ENCODE peak calls at places on chromosomes 13 and 19, in seven cellular contexts. I, D, V, J, Y, W and O are unnamed samples. For H3K9me3, the result is how much of the 10 kb centered on the place peaks cover.

GRCh38 chr13:110542311-110542796 is 19.2 kb downstream of the RAB20 start:
- DNase-seq in I (no peak), D (no peak), V (no peak), J (no peak), Y (no peak), W (no peak), O (no peak)

GRCh38 chr19:44741841-44742352 is 6.6 kb upstream of the BCL3 start:
- DNase-seq in I (peak), D (peak), V (peak), J (peak), Y (peak), W (peak), O (peak)

GRCh38 chr13:98411617-98412310 is 165.1 kb downstream of the STK24 start:
- DNase-seq in I (no peak), D (no peak), V (no peak), J (no peak), Y (no peak), W (no peak), O (peak)

GRCh38 chr13:39603424-39603947 is 493 bp upstream of the LHFPL6 start:
- DNase-seq in I (no peak), D (no peak), V (peak), J (peak), Y (no peak), W (peak), O (no peak)

GRCh38 chr13:61086052-61086451 is 329.6 kb downstream of the PCDH20 start:
- DNase-seq in I (no peak), D (no peak), V (no peak), J (no peak), Y (no peak), W (no peak), O (no peak)

GRCh38 chr13:79056706-79057105 is 349.3 kb downstream of the RBM26 start:
- DNase-seq in I (no peak), D (no peak), V (peak), J (no peak), Y (no peak), W (no peak), O (no peak)

GRCh38 chr13:33634526-33635111 is 183.3 kb upstream of the RFC3 start:
- DNase-seq in I (no peak), D (no peak), V (no peak), J (no peak), Y (no peak), W (no peak), O (no peak)

GRCh38 chr19:6674868-6675305 is 4.9 kb upstream of the TNFSF14 start:
- DNase-seq in I (peak), D (no peak), V (peak), J (no peak), Y (no peak), W (peak), O (peak)

GRCh38 chr13:107937841-107938240 is 277.5 kb downstream of the LIG4 start:
- DNase-seq in I (no peak), D (no peak), V (peak), J (no peak), Y (no peak), W (no peak), O (no peak)

GRCh38 chr19:12331211-12331941 is 2.1 kb downstream of the ZNF563 start:
- DNase-seq in I (no peak), D (no peak), V (no peak), J (no peak), Y (no peak), W (no peak), O (no peak)

GRCh38 chr13:42735011-42735410 is 46.4 kb upstream of the FAM216B start:
- DNase-seq in I (no peak), D (no peak), V (no peak), J (no peak), Y (no peak), W (no peak), O (no peak)

GRCh38 chr19:18737337-18737953 is 53.7 kb downstream of the COMP start:
- DNase-seq in I (no peak), D (no peak), V (no peak), J (peak), Y (no peak), W (no peak), O (no peak)

GRCh38 chr13:95256086-95256485 is 45.2 kb downstream of the ABCC4 start:
- DNase-seq in I (no peak), D (peak), V (peak), J (no peak), Y (peak), W (peak), O (no peak)

GRCh38 chr13:94140027-94140426 is 339.5 kb downstream of the DCT start:
- DNase-seq in I (no peak), D (no peak), V (no peak), J (no peak), Y (no peak), W (no peak), O (no peak)

GRCh38 chr19:44585371-44586141 is 27.8 kb upstream of the IGSF23 start:
- DNase-seq in I (no peak), D (no peak), V (peak), J (no peak), Y (no peak), W (no peak), O (no peak)

GRCh38 chr13:94968040-94968756 is 255.9 kb upstream of the SOX21 start:
- DNase-seq in I (peak), D (no peak), V (no peak), J (peak), Y (no peak), W (no peak), O (no peak)

GRCh38 chr13:113083402-113084061 is 22.1 kb upstream of the F7 start:
- DNase-seq in I (peak), D (peak), V (peak), J (no peak), Y (peak), W (no peak), O (no peak)

GRCh38 chr19:52398091-52398461 is 427 bp downstream of the ZNF528 start:
- DNase-seq in I (peak), D (no peak), V (no peak), J (no peak), Y (no peak), W (peak), O (no peak)
- H3K27ac ChIP-seq in I (peak), D (peak), V (peak), J (no peak), Y (no peak), W (peak), O (peak)

DNA sequence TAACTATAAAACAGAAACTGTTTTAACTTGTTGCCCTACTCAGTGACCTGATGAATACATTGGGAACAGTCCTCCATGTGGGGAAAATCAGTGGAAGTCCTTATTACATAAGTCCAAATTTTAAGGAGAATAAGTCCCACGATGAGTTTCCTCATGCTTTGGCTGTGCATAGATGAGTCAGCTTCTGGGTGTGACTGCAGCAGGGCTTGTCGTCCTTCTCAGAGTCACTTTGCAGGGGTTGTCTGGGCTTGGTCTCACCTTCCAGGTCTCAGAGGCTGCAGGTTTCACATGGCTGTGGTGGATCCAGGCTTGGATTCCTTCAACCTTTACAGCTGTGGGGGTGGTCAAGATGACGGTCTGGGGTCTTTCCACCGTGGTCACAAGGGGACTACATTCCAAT is 85.6 kb downstream of the SLC25A15 start:
- DNase-seq in I (no peak), D (no peak), V (no peak), J (no peak), Y (no peak), W (no peak), O (no peak)
- H3K9me3 ChIP-seq in I (half or more), D (under half), V (under half), J (half or more), Y (under half), W (under half), O (under half)

GRCh38 chr13:23678768-23679167 is 108.6 kb downstream of the TNFRSF19 start:
- DNase-seq in I (no peak), D (no peak), V (no peak), J (no peak), Y (no peak), W (no peak), O (no peak)
- H3K27ac ChIP-seq in I (no peak), D (peak), V (peak), J (no peak), Y (no peak), W (no peak), O (no peak)

GRCh38 chr19:58209577-58209976 is 19.1 kb upstream of the ZNF544 start:
- DNase-seq in I (no peak), D (no peak), V (no peak), J (no peak), Y (no peak), W (no peak), O (no peak)
- H3K9me3 ChIP-seq in I (half or more), D (half or more), V (half or more), J (half or more), Y (under half), W (half or more), O (half or more)

DNA sequence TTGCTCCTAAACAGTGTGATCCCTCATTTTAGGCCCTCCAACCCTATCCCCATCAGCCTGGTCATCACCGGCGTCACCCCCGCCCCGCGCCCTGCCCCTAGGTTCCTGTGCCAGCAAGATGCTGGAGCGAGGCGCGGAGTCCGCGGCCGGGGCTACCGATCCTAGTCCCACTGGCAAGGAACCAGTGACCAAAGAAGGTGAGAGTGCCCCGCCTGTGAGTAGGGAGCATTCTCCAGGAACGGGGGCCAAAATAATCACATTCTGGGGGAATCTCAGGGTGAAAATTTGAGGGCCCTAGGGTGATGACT is 1.3 kb downstream of the ZNF575 start:
- DNase-seq in I (no peak), D (no peak), V (no peak), J (no peak), Y (no peak), W (no peak), O (no peak)
- H3K27ac ChIP-seq in I (peak), D (peak), V (no peak), J (peak), Y (peak), W (no peak), O (peak)

DNA sequence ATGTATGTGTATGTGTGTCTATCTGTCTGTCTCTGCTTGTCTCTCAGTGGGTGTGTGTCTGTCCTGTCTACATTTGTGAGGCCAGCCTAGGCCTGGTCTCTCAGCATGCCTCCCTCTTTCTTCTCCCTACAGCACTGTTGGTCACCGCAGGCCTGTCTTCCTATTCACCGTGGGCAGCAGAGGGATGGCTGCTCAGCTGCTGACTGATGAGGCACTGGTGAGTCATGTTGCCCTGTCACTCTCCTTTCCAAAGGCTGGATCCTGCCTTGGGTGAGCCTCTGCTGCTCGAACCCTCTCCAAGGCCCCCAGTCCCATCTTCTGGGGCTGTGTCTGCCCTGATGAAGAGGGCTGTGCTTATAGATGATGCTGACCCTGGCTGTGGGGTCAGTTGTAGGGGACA is 6.3 kb downstream of the ZNF71 start:
- DNase-seq in I (no peak), D (no peak), V (peak), J (no peak), Y (no peak), W (no peak), O (no peak)
- H3K9me3 ChIP-seq in I (under half), D (under half), V (half or more), J (under half), Y (under half), W (under half), O (half or more)